ENCODE peak calls at places on chromosomes 2 and 18, in nine cellular contexts. A, G, M, D, Z, X, P, O and W are unnamed samples.

GRCh38 chr2:236261452-236261851 is 2.8 kb downstream of the ASB18 start:
- DNase-seq in M (no peak), Z (no peak), A (no peak), P (no peak), D (no peak), G (no peak), O (no peak), X (no peak), W (no peak)

GRCh38 chr2:15973446-15974202 is 33.3 kb downstream of the MYCN start:
- DNase-seq in Z (no peak), X (no peak), A (no peak), D (no peak), P (no peak), O (no peak), G (no peak), M (no peak), W (no peak)

GRCh38 chr2:113009617-113010016 is 4.4 kb downstream of the IL36A start:
- DNase-seq in A (no peak), O (no peak), M (no peak), G (no peak), P (no peak), D (no peak), Z (no peak), X (no peak), W (no peak)

GRCh38 chr18:79513381-79514081 is 117.8 kb downstream of the NFATC1 start:
- DNase-seq in A (no peak), P (no peak), Z (no peak), X (no peak), G (no peak), D (no peak), O (no peak), M (peak), W (peak)

GRCh38 chr2:43898134-43898957 is 59.6 kb downstream of the ABCG8 start:
- DNase-seq in A (peak), Z (no peak), M (no peak), O (no peak), P (no peak), G (no peak), X (peak), D (peak), W (no peak)

GRCh38 chr2:233794128-233794658 is 16.1 kb downstream of the MROH2A start:
- DNase-seq in G (no peak), D (no peak), M (no peak), A (no peak), Z (no peak), X (peak), O (no peak), P (no peak), W (no peak)

GRCh38 chr2:113233593-113234550 is 44.8 kb downstream of the PAX8 start:
- DNase-seq in M (no peak), P (no peak), O (no peak), A (peak), X (peak), Z (no peak), D (no peak), G (no peak), W (no peak)

GRCh38 chr2:158755310-158755709 is 39.8 kb upstream of the DAPL1 start:
- DNase-seq in X (no peak), D (no peak), O (no peak), M (no peak), A (peak), G (no peak), P (no peak), Z (no peak), W (no peak)

GRCh38 chr2:36359006-36359580 is 3.5 kb downstream of the CRIM1 start:
- DNase-seq in Z (no peak), M (no peak), D (no peak), X (no peak), P (no peak), O (no peak), A (peak), G (no peak), W (no peak)

GRCh38 chr2:27903649-27904544 is 13.4 kb downstream of the BABAM2 start:
- DNase-seq in Z (no peak), O (no peak), P (no peak), G (no peak), M (no peak), A (peak), X (no peak), D (no peak), W (no peak)

GRCh38 chr18:8932866-8933265 is 169.6 kb upstream of the NDUFV2 start:
- DNase-seq in A (peak), D (no peak), X (no peak), P (no peak), M (no peak), G (no peak), Z (no peak), O (no peak), W (no peak)

GRCh38 chr18:50097702-50098101 is 97.2 kb downstream of the MYO5B start:
- DNase-seq in Z (no peak), P (no peak), G (no peak), O (no peak), D (no peak), M (no peak), A (peak), X (no peak), W (no peak)

GRCh38 chr2:144644549-144644948 is 124.6 kb upstream of the ZEB2 start:
- DNase-seq in G (no peak), D (no peak), O (no peak), X (no peak), A (no peak), P (no peak), Z (no peak), M (no peak), W (no peak)

GRCh38 chr18:58288922-58289797 is 245.1 kb downstream of the NEDD4L start:
- DNase-seq in D (no peak), P (no peak), A (peak), X (peak), Z (no peak), O (no peak), G (no peak), M (no peak), W (no peak)

GRCh38 chr2:84223191-84223590 is 235.9 kb downstream of the SUCLG1 start:
- DNase-seq in O (no peak), A (peak), D (no peak), X (no peak), P (no peak), M (no peak), Z (no peak), G (no peak), W (no peak)

GRCh38 chr18:5380581-5380980 is 85.1 kb upstream of the ZBTB14 start:
- DNase-seq in P (no peak), X (peak), M (no peak), Z (no peak), O (no peak), D (no peak), G (no peak), A (no peak), W (no peak)

GRCh38 chr2:54083440-54083839 is 32.0 kb upstream of the ACYP2 start:
- DNase-seq in D (no peak), X (no peak), G (no peak), M (no peak), Z (no peak), P (no peak), O (no peak), A (peak), W (no peak)

GRCh38 chr2:68901561-68901960 is 30.4 kb upstream of the BMP10 start:
- DNase-seq in A (no peak), G (no peak), D (no peak), O (no peak), X (no peak), M (no peak), Z (no peak), P (no peak), W (no peak)

GRCh38 chr2:226408131-226408530 is 391.5 kb downstream of the IRS1 start:
- DNase-seq in X (no peak), D (no peak), O (no peak), Z (no peak), M (no peak), G (no peak), P (no peak), A (no peak), W (no peak)

GRCh38 chr18:63155169-63155852 is 164.3 kb downstream of the BCL2 start:
- DNase-seq in P (no peak), X (peak), M (peak), G (peak), Z (peak), A (peak), D (peak), O (peak), W (peak)

GRCh38 chr2:235594041-235594440 is 100.2 kb downstream of the AGAP1 start:
- DNase-seq in D (peak), Z (no peak), G (peak), P (no peak), M (no peak), X (no peak), A (peak), O (no peak), W (no peak)

GRCh38 chr2:218060950-218061660 is 7.9 kb upstream of the RUFY4 start:
- DNase-seq in D (no peak), Z (no peak), P (no peak), X (no peak), O (no peak), G (no peak), M (no peak), A (no peak), W (no peak)